ENCODE peak calls at places on chromosomes 2 and 18, in eight cellular contexts. One of them, this sample, is unnamed. For H3K9me3, the result is how much of the 10 kb centered on the place peaks cover.

GRCh38 chr2:101864426-101864825 is 127.3 kb upstream of the IL1R2 start:
- DNase-seq in fibroblast of lung: no peak
- DNase-seq in AG04450: no peak
- DNase-seq in iPS DF 6.9: no peak
- DNase-seq in tibial artery: no peak
- DNase-seq in body of pancreas: no peak
- DNase-seq in hepatocyte: no peak
- DNase-seq in neural progenitor cell: no peak
- DNase-seq in this sample: no peak

GRCh38 chr2:222862068-222862914 is 1.5 kb downstream of the ACSL3 start:
- DNase-seq in fibroblast of lung: peak
- DNase-seq in AG04450: no peak
- DNase-seq in iPS DF 6.9: no peak
- DNase-seq in tibial artery: no peak
- DNase-seq in body of pancreas: no peak
- DNase-seq in hepatocyte: peak
- DNase-seq in neural progenitor cell: peak
- DNase-seq in this sample: peak

GRCh38 chr2:79394485-79394859 is 118.4 kb upstream of the CTNNA2 start:
- DNase-seq in fibroblast of lung: no peak
- DNase-seq in AG04450: no peak
- DNase-seq in iPS DF 6.9: no peak
- DNase-seq in tibial artery: no peak
- DNase-seq in body of pancreas: no peak
- DNase-seq in hepatocyte: no peak
- DNase-seq in neural progenitor cell: no peak
- DNase-seq in this sample: no peak

GRCh38 chr2:128967666-128968065 is 649.0 kb upstream of the HS6ST1 start:
- DNase-seq in fibroblast of lung: no peak
- DNase-seq in AG04450: no peak
- DNase-seq in iPS DF 6.9: no peak
- DNase-seq in tibial artery: no peak
- DNase-seq in body of pancreas: no peak
- DNase-seq in hepatocyte: no peak
- DNase-seq in neural progenitor cell: no peak
- DNase-seq in this sample: no peak

GRCh38 chr18:25350561-25351201 is 1.3 kb downstream of the ZNF521 start:
- DNase-seq in fibroblast of lung: peak
- DNase-seq in AG04450: peak
- DNase-seq in iPS DF 6.9: no peak
- DNase-seq in tibial artery: peak
- DNase-seq in body of pancreas: no peak
- DNase-seq in hepatocyte: peak
- DNase-seq in neural progenitor cell: peak
- DNase-seq in this sample: peak

GRCh38 chr2:141911485-141912066 is 219.2 kb downstream of the LRP1B start:
- DNase-seq in fibroblast of lung: peak
- DNase-seq in AG04450: no peak
- DNase-seq in iPS DF 6.9: peak
- DNase-seq in tibial artery: no peak
- DNase-seq in body of pancreas: peak
- DNase-seq in hepatocyte: peak
- DNase-seq in neural progenitor cell: peak
- DNase-seq in this sample: peak

GRCh38 chr2:46520108-46520507 is 40.7 kb downstream of the TMEM247 start:
- DNase-seq in fibroblast of lung: peak
- DNase-seq in AG04450: no peak
- DNase-seq in iPS DF 6.9: no peak
- DNase-seq in tibial artery: no peak
- DNase-seq in body of pancreas: no peak
- DNase-seq in hepatocyte: no peak
- DNase-seq in neural progenitor cell: no peak
- DNase-seq in this sample: no peak

GRCh38 chr2:96536445-96537065 is at the start of gene ARID5A:
- DNase-seq in fibroblast of lung: peak
- DNase-seq in AG04450: peak
- DNase-seq in iPS DF 6.9: no peak
- DNase-seq in tibial artery: peak
- DNase-seq in body of pancreas: peak
- DNase-seq in hepatocyte: peak
- DNase-seq in neural progenitor cell: peak
- DNase-seq in this sample: peak

GRCh38 chr2:208373460-208374089 is 33.0 kb upstream of the PTH2R start:
- DNase-seq in fibroblast of lung: peak
- DNase-seq in AG04450: peak
- DNase-seq in iPS DF 6.9: no peak
- DNase-seq in tibial artery: no peak
- DNase-seq in body of pancreas: peak
- DNase-seq in hepatocyte: peak
- DNase-seq in neural progenitor cell: peak
- DNase-seq in this sample: peak

GRCh38 chr2:7992612-7993596 is 689.0 kb upstream of the ID2 start:
- DNase-seq in fibroblast of lung: no peak
- DNase-seq in AG04450: no peak
- DNase-seq in iPS DF 6.9: no peak
- DNase-seq in tibial artery: no peak
- DNase-seq in body of pancreas: no peak
- DNase-seq in hepatocyte: no peak
- DNase-seq in neural progenitor cell: no peak
- DNase-seq in this sample: no peak

GRCh38 chr2:207749873-207750272 is 19.8 kb downstream of the FZD5 start:
- DNase-seq in fibroblast of lung: peak
- DNase-seq in AG04450: no peak
- DNase-seq in iPS DF 6.9: no peak
- DNase-seq in tibial artery: no peak
- DNase-seq in body of pancreas: no peak
- DNase-seq in hepatocyte: no peak
- DNase-seq in neural progenitor cell: no peak
- DNase-seq in this sample: no peak

GRCh38 chr2:110885256-110885655 is 152.9 kb downstream of the ACOXL start:
- DNase-seq in fibroblast of lung: no peak
- DNase-seq in AG04450: no peak
- DNase-seq in iPS DF 6.9: no peak
- DNase-seq in tibial artery: no peak
- DNase-seq in body of pancreas: no peak
- DNase-seq in hepatocyte: no peak
- DNase-seq in neural progenitor cell: no peak
- DNase-seq in this sample: no peak

GRCh38 chr18:56861244-56861643 is 210.1 kb downstream of the WDR7 start:
- DNase-seq in fibroblast of lung: no peak
- DNase-seq in AG04450: no peak
- DNase-seq in iPS DF 6.9: no peak
- DNase-seq in tibial artery: no peak
- DNase-seq in body of pancreas: no peak
- DNase-seq in hepatocyte: peak
- DNase-seq in neural progenitor cell: no peak
- DNase-seq in this sample: no peak

GRCh38 chr2:60514886-60515407 is 38.5 kb downstream of the BCL11A start:
- DNase-seq in fibroblast of lung: no peak
- DNase-seq in AG04450: no peak
- DNase-seq in iPS DF 6.9: no peak
- DNase-seq in tibial artery: no peak
- DNase-seq in body of pancreas: no peak
- DNase-seq in hepatocyte: no peak
- DNase-seq in neural progenitor cell: no peak
- DNase-seq in this sample: no peak

GRCh38 chr2:70902579-70902978 is 33.1 kb upstream of the ATP6V1B1 start:
- DNase-seq in fibroblast of lung: no peak
- DNase-seq in AG04450: no peak
- DNase-seq in iPS DF 6.9: no peak
- DNase-seq in tibial artery: no peak
- DNase-seq in body of pancreas: no peak
- DNase-seq in hepatocyte: no peak
- DNase-seq in neural progenitor cell: no peak
- DNase-seq in this sample: no peak
- H3K4me3 ChIP-seq in fibroblast of lung: no peak
- H3K4me3 ChIP-seq in AG04450: no peak
- H3K4me3 ChIP-seq in iPS DF 6.9: no peak
- H3K4me3 ChIP-seq in tibial artery: no peak
- H3K4me3 ChIP-seq in body of pancreas: no peak
- H3K4me3 ChIP-seq in hepatocyte: no peak
- H3K4me3 ChIP-seq in neural progenitor cell: no peak
- H3K4me3 ChIP-seq in this sample: no peak

GRCh38 chr2:160910681-160911080 is 249.5 kb upstream of the TANK start:
- DNase-seq in fibroblast of lung: peak
- DNase-seq in AG04450: peak
- DNase-seq in iPS DF 6.9: no peak
- DNase-seq in tibial artery: no peak
- DNase-seq in body of pancreas: no peak
- DNase-seq in hepatocyte: peak
- DNase-seq in neural progenitor cell: no peak
- DNase-seq in this sample: no peak
- H3K27ac ChIP-seq in fibroblast of lung: peak
- H3K27ac ChIP-seq in AG04450: no peak
- H3K27ac ChIP-seq in iPS DF 6.9: no peak
- H3K27ac ChIP-seq in tibial artery: peak
- H3K27ac ChIP-seq in body of pancreas: no peak
- H3K27ac ChIP-seq in hepatocyte: peak
- H3K27ac ChIP-seq in neural progenitor cell: no peak
- H3K27ac ChIP-seq in this sample: no peak

GRCh38 chr2:57207191-57207590 is 839.4 kb upstream of the VRK2 start:
- DNase-seq in fibroblast of lung: peak
- DNase-seq in AG04450: no peak
- DNase-seq in iPS DF 6.9: no peak
- DNase-seq in tibial artery: no peak
- DNase-seq in body of pancreas: no peak
- DNase-seq in hepatocyte: no peak
- DNase-seq in neural progenitor cell: no peak
- DNase-seq in this sample: no peak
- H3K9me3 ChIP-seq in fibroblast of lung: under half
- H3K9me3 ChIP-seq in AG04450: under half
- H3K9me3 ChIP-seq in iPS DF 6.9: under half
- H3K9me3 ChIP-seq in tibial artery: under half
- H3K9me3 ChIP-seq in body of pancreas: under half
- H3K9me3 ChIP-seq in hepatocyte: under half
- H3K9me3 ChIP-seq in neural progenitor cell: under half
- H3K9me3 ChIP-seq in this sample: under half

GRCh38 chr2:64455545-64455944 is 1.6 kb downstream of the LGALSL start:
- DNase-seq in fibroblast of lung: no peak
- DNase-seq in AG04450: no peak
- DNase-seq in iPS DF 6.9: no peak
- DNase-seq in tibial artery: no peak
- DNase-seq in body of pancreas: no peak
- DNase-seq in hepatocyte: no peak
- DNase-seq in neural progenitor cell: no peak
- DNase-seq in this sample: no peak
- H3K4me3 ChIP-seq in fibroblast of lung: no peak
- H3K4me3 ChIP-seq in AG04450: no peak
- H3K4me3 ChIP-seq in iPS DF 6.9: no peak
- H3K4me3 ChIP-seq in tibial artery: peak
- H3K4me3 ChIP-seq in body of pancreas: no peak
- H3K4me3 ChIP-seq in hepatocyte: peak
- H3K4me3 ChIP-seq in neural progenitor cell: peak
- H3K4me3 ChIP-seq in this sample: no peak

GRCh38 chr2:84957771-84958134 is 13.2 kb upstream of the KCMF1 start:
- DNase-seq in fibroblast of lung: no peak
- DNase-seq in AG04450: no peak
- DNase-seq in iPS DF 6.9: no peak
- DNase-seq in tibial artery: no peak
- DNase-seq in body of pancreas: no peak
- DNase-seq in hepatocyte: no peak
- DNase-seq in neural progenitor cell: no peak
- DNase-seq in this sample: no peak

GRCh38 chr2:84958135-84959044 is 12.6 kb upstream of the KCMF1 start:
- DNase-seq in fibroblast of lung: peak
- DNase-seq in AG04450: peak
- DNase-seq in iPS DF 6.9: peak
- DNase-seq in tibial artery: peak
- DNase-seq in body of pancreas: peak
- DNase-seq in hepatocyte: peak
- DNase-seq in neural progenitor cell: peak
- DNase-seq in this sample: no peak

GRCh38 chr2:84959045-84959493 is 11.9 kb upstream of the KCMF1 start:
- DNase-seq in fibroblast of lung: peak
- DNase-seq in AG04450: no peak
- DNase-seq in iPS DF 6.9: no peak
- DNase-seq in tibial artery: peak
- DNase-seq in body of pancreas: peak
- DNase-seq in hepatocyte: peak
- DNase-seq in neural progenitor cell: no peak
- DNase-seq in this sample: no peak

GRCh38 chr2:84954329-84954728 is 16.6 kb upstream of the KCMF1 start:
- DNase-seq in fibroblast of lung: no peak
- DNase-seq in AG04450: no peak
- DNase-seq in iPS DF 6.9: no peak
- DNase-seq in tibial artery: peak
- DNase-seq in body of pancreas: no peak
- DNase-seq in hepatocyte: no peak
- DNase-seq in neural progenitor cell: no peak
- DNase-seq in this sample: no peak

DNA sequence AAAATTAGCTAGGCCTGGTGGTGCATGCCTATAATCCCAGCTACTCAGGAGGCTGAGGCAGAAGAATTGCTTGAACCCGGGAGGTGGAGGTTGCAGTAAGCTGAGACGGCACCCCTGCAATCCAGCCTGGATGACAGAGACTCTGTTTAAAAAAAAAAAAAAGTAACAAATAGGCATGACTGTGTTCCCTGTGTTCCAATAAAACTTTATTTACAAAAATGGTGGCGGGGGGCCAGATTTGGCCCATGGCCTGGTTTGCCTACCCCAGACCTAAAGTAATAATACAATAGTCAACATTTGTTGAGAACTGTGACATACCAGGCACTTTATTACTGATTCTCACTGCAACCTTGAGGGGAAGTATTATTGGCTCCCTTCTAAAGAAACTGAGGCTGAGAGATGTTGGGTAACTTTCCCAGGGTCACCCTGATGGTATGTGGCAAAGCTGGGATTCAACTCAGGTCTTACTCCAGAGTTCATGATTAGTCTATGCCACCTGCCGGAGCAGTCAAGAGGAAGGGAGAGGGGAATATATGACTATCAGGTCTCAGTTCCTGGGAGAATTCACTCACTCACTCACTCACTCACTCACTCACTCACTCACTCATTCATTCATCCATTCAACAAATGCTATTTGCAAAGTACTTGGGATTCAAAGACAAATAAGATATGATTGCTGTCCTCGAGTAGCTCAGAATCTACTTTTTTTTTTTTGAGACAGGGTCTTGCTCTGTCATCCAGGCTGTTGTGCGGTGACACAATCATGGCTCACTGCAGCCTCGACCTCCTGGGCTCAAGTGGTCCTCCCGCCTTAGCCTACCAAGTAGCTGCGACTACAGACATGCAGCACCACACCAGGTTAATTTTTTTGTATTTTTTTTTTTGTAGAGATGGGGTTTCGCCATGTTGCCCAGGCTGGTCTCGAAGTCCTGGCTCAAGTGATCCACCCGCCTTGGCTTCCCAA is 14.3 kb upstream of the KCMF1 start:
- DNase-seq in fibroblast of lung: no peak
- DNase-seq in AG04450: no peak
- DNase-seq in iPS DF 6.9: no peak
- DNase-seq in tibial artery: no peak
- DNase-seq in body of pancreas: no peak
- DNase-seq in hepatocyte: no peak
- DNase-seq in neural progenitor cell: no peak
- DNase-seq in this sample: no peak
- H3K27ac ChIP-seq in fibroblast of lung: no peak
- H3K27ac ChIP-seq in AG04450: no peak
- H3K27ac ChIP-seq in iPS DF 6.9: no peak
- H3K27ac ChIP-seq in tibial artery: no peak
- H3K27ac ChIP-seq in body of pancreas: peak
- H3K27ac ChIP-seq in hepatocyte: no peak
- H3K27ac ChIP-seq in neural progenitor cell: peak
- H3K27ac ChIP-seq in this sample: no peak

This sample was measured in WERI-Rb-1.